ENCODE peak calls at places on chromosome 11, in seven cellular contexts. One of them, this sample, is unnamed.

GRCh38 chr11:33893711-33894401 is 2.0 kb upstream of the LMO2 start:
- DNase-seq in H9: no peak
- DNase-seq in heart right ventricle: no peak
- DNase-seq in uterus: no peak
- DNase-seq in PC-9: no peak
- DNase-seq in AG04450: no peak
- DNase-seq in neural progenitor cell: no peak
- DNase-seq in this sample: no peak

GRCh38 chr11:34855754-34856095 is 60.5 kb downstream of the APIP start:
- DNase-seq in neural progenitor cell: no peak
- DNase-seq in PC-9: no peak
- DNase-seq in H9: no peak
- DNase-seq in uterus: no peak
- DNase-seq in heart right ventricle: no peak
- DNase-seq in AG04450: no peak
- DNase-seq in this sample: no peak

GRCh38 chr11:76698321-76699043 is 27.9 kb upstream of the LRRC32 start:
- DNase-seq in heart right ventricle: no peak
- DNase-seq in neural progenitor cell: peak
- DNase-seq in uterus: no peak
- DNase-seq in PC-9: no peak
- DNase-seq in AG04450: no peak
- DNase-seq in H9: peak
- DNase-seq in this sample: no peak

GRCh38 chr11:126607374-126607773 is 251.9 kb downstream of the ST3GAL4 start:
- DNase-seq in AG04450: peak
- DNase-seq in H9: peak
- DNase-seq in neural progenitor cell: peak
- DNase-seq in heart right ventricle: peak
- DNase-seq in PC-9: no peak
- DNase-seq in uterus: no peak
- DNase-seq in this sample: no peak

GRCh38 chr11:64934765-64935633 is 694 bp downstream of the GPHA2 start:
- DNase-seq in neural progenitor cell: no peak
- DNase-seq in H9: peak
- DNase-seq in uterus: no peak
- DNase-seq in heart right ventricle: no peak
- DNase-seq in PC-9: no peak
- DNase-seq in AG04450: no peak
- DNase-seq in this sample: no peak

GRCh38 chr11:73997120-73997772 is 11.6 kb downstream of the UCP3 start:
- DNase-seq in uterus: no peak
- DNase-seq in PC-9: no peak
- DNase-seq in heart right ventricle: no peak
- DNase-seq in AG04450: no peak
- DNase-seq in H9: no peak
- DNase-seq in neural progenitor cell: no peak
- DNase-seq in this sample: no peak

GRCh38 chr11:67558084-67558772 is 25.4 kb upstream of the GSTP1 start:
- DNase-seq in heart right ventricle: peak
- DNase-seq in H9: no peak
- DNase-seq in PC-9: no peak
- DNase-seq in uterus: no peak
- DNase-seq in AG04450: no peak
- DNase-seq in neural progenitor cell: no peak
- DNase-seq in this sample: peak

GRCh38 chr11:58006940-58007339 is 16.7 kb upstream of the OR9Q1 start:
- DNase-seq in H9: no peak
- DNase-seq in neural progenitor cell: no peak
- DNase-seq in uterus: no peak
- DNase-seq in PC-9: no peak
- DNase-seq in heart right ventricle: no peak
- DNase-seq in AG04450: peak
- DNase-seq in this sample: no peak

GRCh38 chr11:109695696-109696095 is 273.7 kb downstream of the C11orf87 start:
- DNase-seq in uterus: no peak
- DNase-seq in AG04450: no peak
- DNase-seq in PC-9: no peak
- DNase-seq in heart right ventricle: no peak
- DNase-seq in neural progenitor cell: no peak
- DNase-seq in H9: no peak
- DNase-seq in this sample: no peak

GRCh38 chr11:100876826-100877545 is 189.9 kb downstream of the ARHGAP42 start:
- DNase-seq in heart right ventricle: peak
- DNase-seq in neural progenitor cell: no peak
- DNase-seq in uterus: no peak
- DNase-seq in PC-9: peak
- DNase-seq in H9: no peak
- DNase-seq in AG04450: peak
- DNase-seq in this sample: no peak

GRCh38 chr11:1307998-1308744 is 1.3 kb downstream of the TOLLIP start:
- DNase-seq in heart right ventricle: no peak
- DNase-seq in H9: no peak
- DNase-seq in PC-9: no peak
- DNase-seq in neural progenitor cell: no peak
- DNase-seq in uterus: peak
- DNase-seq in AG04450: no peak
- DNase-seq in this sample: no peak

GRCh38 chr11:112801286-112802088 is 159.7 kb upstream of the NCAM1 start:
- DNase-seq in neural progenitor cell: no peak
- DNase-seq in PC-9: no peak
- DNase-seq in uterus: no peak
- DNase-seq in AG04450: no peak
- DNase-seq in H9: no peak
- DNase-seq in heart right ventricle: no peak
- DNase-seq in this sample: no peak

GRCh38 chr11:19642185-19642591 is 70.4 kb upstream of the NAV2 start:
- DNase-seq in PC-9: peak
- DNase-seq in uterus: no peak
- DNase-seq in heart right ventricle: no peak
- DNase-seq in AG04450: no peak
- DNase-seq in neural progenitor cell: no peak
- DNase-seq in H9: no peak
- DNase-seq in this sample: no peak

GRCh38 chr11:64085915-64086262 is 50.2 kb downstream of the FLRT1 start:
- DNase-seq in AG04450: no peak
- DNase-seq in neural progenitor cell: no peak
- DNase-seq in H9: no peak
- DNase-seq in uterus: no peak
- DNase-seq in PC-9: no peak
- DNase-seq in heart right ventricle: no peak
- DNase-seq in this sample: no peak

GRCh38 chr11:21402274-21402673 is 732.9 kb downstream of the NELL1 start:
- DNase-seq in uterus: no peak
- DNase-seq in heart right ventricle: no peak
- DNase-seq in neural progenitor cell: no peak
- DNase-seq in H9: no peak
- DNase-seq in AG04450: no peak
- DNase-seq in PC-9: no peak
- DNase-seq in this sample: no peak

GRCh38 chr11:24161587-24161986 is 335.3 kb upstream of the LUZP2 start:
- DNase-seq in H9: no peak
- DNase-seq in PC-9: no peak
- DNase-seq in neural progenitor cell: no peak
- DNase-seq in uterus: no peak
- DNase-seq in heart right ventricle: no peak
- DNase-seq in AG04450: no peak
- DNase-seq in this sample: no peak

GRCh38 chr11:79314906-79315689 is 125.7 kb downstream of the TENM4 start:
- DNase-seq in uterus: no peak
- DNase-seq in heart right ventricle: no peak
- DNase-seq in AG04450: no peak
- DNase-seq in neural progenitor cell: peak
- DNase-seq in H9: peak
- DNase-seq in PC-9: no peak
- DNase-seq in this sample: no peak

DNA sequence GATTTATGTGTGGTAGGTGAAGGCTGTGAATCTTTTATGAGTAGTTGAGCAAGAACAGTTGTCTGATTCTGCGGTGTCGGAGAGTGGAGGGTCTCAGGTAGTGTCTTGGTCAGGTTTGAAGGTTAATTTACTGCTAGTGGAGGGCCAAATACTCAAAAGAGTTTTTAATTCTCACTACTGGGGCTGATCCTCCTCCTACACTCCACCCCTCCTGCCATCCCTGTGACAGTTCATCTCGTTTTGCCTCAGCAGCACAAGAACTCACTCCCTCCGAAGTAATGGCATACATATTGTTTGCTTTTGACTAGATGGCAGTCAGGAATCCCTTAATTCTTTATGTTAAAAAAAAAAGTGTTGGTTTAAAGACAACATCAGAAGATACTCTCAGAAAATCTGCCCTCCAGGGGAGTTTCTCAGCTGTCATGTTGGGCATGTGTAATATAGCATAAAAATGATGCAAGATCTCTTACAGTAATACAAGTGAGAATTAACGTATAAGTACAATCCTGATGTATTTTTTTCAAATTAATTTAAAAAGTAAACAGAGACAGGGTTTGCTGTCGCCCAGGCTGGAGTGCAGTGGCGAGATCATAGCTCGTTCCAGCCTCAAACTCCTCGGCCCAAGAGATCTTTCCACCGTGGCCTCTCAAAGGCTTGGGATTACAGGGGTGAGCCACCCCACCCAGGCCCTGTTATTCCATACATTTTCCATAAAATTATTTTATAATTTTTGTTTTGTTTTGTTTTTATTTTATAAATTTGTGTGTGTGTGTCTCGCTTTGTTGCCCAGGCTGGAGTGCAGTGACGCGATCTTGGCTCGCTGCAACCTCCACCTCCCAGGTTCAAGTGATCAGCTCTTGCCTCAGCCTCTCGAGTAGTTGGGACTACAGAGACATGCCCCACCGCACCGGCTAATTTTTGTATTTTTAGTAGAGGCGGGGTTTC is 1.3 kb downstream of the FAR1 start:
- DNase-seq in heart right ventricle: no peak
- DNase-seq in neural progenitor cell: no peak
- DNase-seq in AG04450: no peak
- DNase-seq in H9: no peak
- DNase-seq in PC-9: no peak
- DNase-seq in uterus: no peak
- DNase-seq in this sample: no peak
- H3K27ac ChIP-seq in heart right ventricle: peak
- H3K27ac ChIP-seq in neural progenitor cell: no peak
- H3K27ac ChIP-seq in AG04450: peak
- H3K27ac ChIP-seq in H9: no peak
- H3K27ac ChIP-seq in PC-9: peak
- H3K27ac ChIP-seq in uterus: peak
- H3K27ac ChIP-seq in this sample: peak

DNA sequence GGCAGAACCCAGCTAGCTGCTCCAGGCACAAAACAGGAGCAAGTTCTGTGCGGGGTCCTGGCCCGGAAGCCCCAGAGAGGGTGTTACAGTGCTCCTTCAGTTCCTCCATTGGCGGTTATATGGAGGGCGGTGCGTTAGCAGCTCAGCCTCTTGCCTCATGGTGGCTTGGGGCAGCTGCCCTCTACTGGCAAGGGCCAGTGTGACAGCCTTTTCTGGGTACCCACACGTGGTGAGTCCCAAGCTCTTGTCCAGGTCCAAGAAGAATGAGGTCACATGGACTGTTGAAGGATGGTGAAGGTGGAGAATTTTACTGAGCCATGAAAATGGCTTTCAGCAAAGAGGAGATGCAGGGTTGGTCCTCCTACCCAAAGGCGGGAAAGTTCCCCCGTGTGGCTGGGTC is 100.5 kb downstream of the WT1 start:
- DNase-seq in PC-9: no peak
- DNase-seq in H9: peak
- DNase-seq in neural progenitor cell: peak
- DNase-seq in heart right ventricle: no peak
- DNase-seq in uterus: no peak
- DNase-seq in AG04450: no peak
- DNase-seq in this sample: no peak
- TF ChIP-seq CTCF in PC-9: peak
- TF ChIP-seq CTCF in H9: peak
- TF ChIP-seq CTCF in neural progenitor cell: peak
- TF ChIP-seq CTCF in heart right ventricle: no peak
- TF ChIP-seq CTCF in uterus: no peak
- TF ChIP-seq CTCF in AG04450: no peak
- TF ChIP-seq CTCF in this sample: peak

DNA sequence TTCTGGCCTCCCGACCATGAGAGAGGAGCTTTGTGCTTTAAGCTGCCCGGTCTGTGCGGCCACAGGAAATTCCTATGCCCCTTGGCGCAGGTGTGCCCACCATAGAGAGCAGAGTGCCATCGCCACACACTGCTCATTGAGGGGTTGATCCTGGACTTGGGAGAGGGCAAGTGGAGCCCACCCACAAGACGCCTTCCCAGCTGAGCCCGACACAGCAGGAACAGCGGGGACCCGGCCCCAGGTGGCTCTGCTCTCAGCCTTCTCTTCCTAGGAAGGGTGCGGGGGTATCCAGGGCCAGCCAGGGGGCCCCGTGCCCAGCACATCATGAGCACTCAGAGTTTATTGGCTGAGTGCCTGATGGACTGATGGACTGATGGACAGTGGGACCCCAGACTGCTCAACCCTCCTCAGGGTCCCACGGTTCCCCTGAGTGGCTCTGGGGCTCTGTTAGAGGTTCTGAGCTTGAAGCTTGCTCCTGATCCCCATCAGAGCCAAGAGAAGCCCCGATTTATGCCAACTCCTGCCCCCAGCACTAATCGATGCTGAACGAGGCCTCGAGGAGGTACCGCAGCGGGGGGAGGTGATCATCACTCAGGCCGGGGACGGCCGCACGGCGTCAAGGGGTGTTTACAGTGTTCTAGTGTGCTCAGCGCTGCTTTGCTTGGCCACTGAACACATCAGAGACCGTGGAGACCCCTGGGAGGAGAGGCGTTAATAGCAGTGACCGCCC is 13.5 kb upstream of the MRGPRD start:
- DNase-seq in H9: no peak
- DNase-seq in AG04450: no peak
- DNase-seq in heart right ventricle: peak
- DNase-seq in neural progenitor cell: no peak
- DNase-seq in uterus: no peak
- DNase-seq in PC-9: no peak
- DNase-seq in this sample: no peak
- H3K27ac ChIP-seq in H9: no peak
- H3K27ac ChIP-seq in AG04450: no peak
- H3K27ac ChIP-seq in heart right ventricle: no peak
- H3K27ac ChIP-seq in neural progenitor cell: no peak
- H3K27ac ChIP-seq in uterus: no peak
- H3K27ac ChIP-seq in PC-9: no peak
- H3K27ac ChIP-seq in this sample: no peak

DNA sequence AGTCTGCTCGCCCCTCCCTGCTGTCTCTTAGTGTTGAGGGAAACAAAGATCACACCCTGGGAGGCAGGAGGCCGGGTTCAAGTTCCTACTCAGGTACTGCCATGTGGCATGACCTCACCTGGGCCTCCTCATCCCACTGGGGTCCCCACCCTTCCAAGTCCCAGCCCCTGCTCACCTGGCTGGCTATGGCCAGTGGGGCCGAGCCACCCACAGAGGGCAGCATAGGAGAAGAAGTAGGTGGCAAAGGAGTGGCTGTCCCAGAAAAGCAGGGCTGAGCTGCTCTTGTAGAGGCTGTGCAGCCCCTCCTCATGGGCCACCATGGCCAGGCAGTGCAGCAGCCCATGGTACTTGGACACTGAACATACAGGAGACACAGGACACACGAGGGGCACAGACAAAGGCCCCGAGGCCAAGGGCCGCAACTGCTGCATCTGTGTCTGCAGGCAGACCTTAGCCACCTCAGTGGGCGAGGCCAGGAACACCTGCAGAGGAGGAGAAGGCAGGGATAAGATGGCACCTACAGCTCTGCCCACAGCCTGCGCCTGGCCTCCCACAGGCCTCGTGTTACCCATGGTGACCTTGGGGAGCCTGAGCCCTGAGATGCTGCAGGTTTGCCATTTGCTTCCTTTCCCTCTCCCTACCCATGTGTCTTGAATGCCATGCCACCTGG is 50.6 kb upstream of the MPEG1 start:
- DNase-seq in neural progenitor cell: peak
- DNase-seq in uterus: no peak
- DNase-seq in H9: peak
- DNase-seq in PC-9: no peak
- DNase-seq in AG04450: no peak
- DNase-seq in heart right ventricle: no peak
- DNase-seq in this sample: no peak
- TF ChIP-seq CTCF in neural progenitor cell: peak
- TF ChIP-seq CTCF in uterus: no peak
- TF ChIP-seq CTCF in H9: peak
- TF ChIP-seq CTCF in PC-9: peak
- TF ChIP-seq CTCF in AG04450: no peak
- TF ChIP-seq CTCF in heart right ventricle: no peak
- TF ChIP-seq CTCF in this sample: peak

This sample was measured in lower lobe of right lung.